ENCODE peak calls at places on chromosomes 2 and 18, in nine cellular contexts. A is neural progenitor cell, B is GM23338, T is GM23248, R is HCT116, Z is MM.1S, M is SK-N-SH, X is OCI-LY7, E is PC-3. L is an unnamed sample.

GRCh38 chr2:212777020-212777491 is 238.5 kb upstream of the ERBB4 start:
- DNase-seq in B (peak; percentile 43), X (peak; percentile 50), A (peak; percentile 77), E (peak; percentile 77), Z (peak; percentile 47), M (peak; percentile 29), R (peak; percentile 6), T (peak; percentile 66), L (peak; percentile 53)

GRCh38 chr2:132670104-132670960 is at the start of gene LYPD1:
- DNase-seq in B (peak; percentile 71), A (peak; percentile 47), R (no peak), M (peak; percentile 51), E (peak; percentile 54), X (no peak), Z (no peak), T (peak; percentile 16), L (peak; percentile 55)

GRCh38 chr18:35581555-35582309 is at the start of gene GALNT1:
- DNase-seq in Z (peak; percentile 25), A (peak; percentile 62), M (peak; percentile 81), E (no peak), X (peak; percentile 31), T (peak; percentile 57), R (no peak), B (peak; percentile 50), L (peak; percentile 49)

GRCh38 chr2:98704499-98705332 is 26.2 kb downstream of the MGAT4A start:
- DNase-seq in E (no peak), R (no peak), B (no peak), T (no peak), M (no peak), X (no peak), Z (no peak), A (no peak), L (peak; percentile 64)

GRCh38 chr2:6826081-6826913 is 39.4 kb downstream of the CMPK2 start:
- DNase-seq in T (peak; percentile 84), B (peak; percentile 78), X (peak; percentile 64), E (peak; percentile 93), Z (peak; percentile 45), M (no peak), A (peak; percentile 41), R (peak; percentile 71), L (peak; percentile 52)

GRCh38 chr18:26429535-26429934 is 118.8 kb downstream of the KCTD1 start:
- DNase-seq in M (peak; percentile 20), R (peak; percentile 60), Z (no peak), A (no peak), T (peak; percentile 93), E (peak; percentile 84), B (peak; percentile 37), X (no peak), L (peak; percentile 62)

GRCh38 chr2:133871810-133872209 is 303.5 kb upstream of the NCKAP5 start:
- DNase-seq in T (peak; percentile 13), E (peak; percentile 56), A (no peak), X (no peak), R (no peak), Z (no peak), B (no peak), M (no peak), L (no peak)

GRCh38 chr2:43880952-43881351 is 42.2 kb downstream of the ABCG8 start:
- DNase-seq in A (no peak), M (no peak), X (no peak), T (no peak), B (no peak), R (no peak), E (no peak), Z (no peak), L (no peak)

GRCh38 chr2:8627692-8628085 is 54.2 kb upstream of the ID2 start:
- DNase-seq in Z (no peak), T (no peak), B (peak; percentile 22), E (no peak), A (no peak), X (no peak), R (no peak), M (no peak), L (peak; percentile 90)

GRCh38 chr2:144675731-144676130 is 155.8 kb upstream of the ZEB2 start:
- DNase-seq in X (no peak), R (no peak), Z (no peak), E (no peak), A (no peak), B (no peak), T (no peak), M (no peak), L (no peak)

GRCh38 chr2:219286436-219287115 is 7.4 kb downstream of the DNAJB2 start:
- DNase-seq in X (peak; percentile 19), M (no peak), T (peak; percentile 53), B (peak; percentile 37), A (no peak), Z (no peak), E (no peak), R (no peak), L (no peak)

DNA sequence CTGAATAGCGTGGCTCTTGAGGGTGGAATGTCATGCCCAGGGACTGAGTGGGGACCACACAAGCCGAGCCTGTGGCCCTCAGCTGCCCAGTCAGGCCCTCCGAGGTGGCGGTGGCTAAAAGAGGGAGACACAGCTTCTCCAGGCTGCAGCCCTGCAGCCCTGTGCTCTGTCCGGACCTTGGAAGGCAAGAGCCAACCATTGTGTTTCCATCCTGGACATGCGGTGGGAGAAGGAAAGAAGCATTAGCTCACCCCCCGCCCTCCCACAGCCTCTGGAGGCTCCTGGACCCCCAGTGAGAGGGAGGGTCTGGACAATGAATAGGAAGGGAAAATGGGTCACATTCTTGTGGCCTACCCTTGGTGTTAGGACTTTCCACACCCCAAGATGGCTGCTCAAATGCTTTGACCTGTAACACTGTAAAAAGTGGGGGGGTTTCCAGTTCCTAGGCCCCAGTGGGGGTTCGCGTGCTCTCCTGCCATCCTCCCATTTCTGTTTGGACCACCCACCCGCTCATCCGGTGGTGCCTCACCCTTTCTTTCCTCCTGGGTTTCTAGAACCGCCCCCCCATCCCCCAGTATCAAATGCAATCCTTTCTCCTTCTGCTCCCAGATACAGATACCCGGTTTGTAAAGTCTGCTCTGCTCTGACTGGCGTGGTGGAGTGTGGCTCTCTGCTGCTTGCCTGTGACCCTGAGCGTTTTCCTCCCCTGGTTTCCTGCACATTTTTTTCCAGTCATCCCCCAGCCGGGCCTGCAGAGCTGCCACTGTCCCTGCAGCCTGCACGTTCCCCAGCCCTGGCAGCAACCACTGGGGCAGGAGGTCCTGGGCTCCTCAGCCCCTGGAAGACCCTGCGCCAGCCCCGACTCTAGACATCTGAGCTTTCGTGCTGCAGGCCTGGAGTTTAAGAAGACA is 36.3 kb upstream of the SMAD7 start:
- DNase-seq in A (no peak), E (no peak), R (no peak), X (no peak), T (no peak), B (no peak), Z (no peak), M (no peak), L (no peak)
- TF ChIP-seq EZH2phosphoT487 in A (no peak), E (no peak), R (no peak), X (no peak), T (no peak), B (no peak), Z (no peak), M (no peak), L (no peak)

DNA sequence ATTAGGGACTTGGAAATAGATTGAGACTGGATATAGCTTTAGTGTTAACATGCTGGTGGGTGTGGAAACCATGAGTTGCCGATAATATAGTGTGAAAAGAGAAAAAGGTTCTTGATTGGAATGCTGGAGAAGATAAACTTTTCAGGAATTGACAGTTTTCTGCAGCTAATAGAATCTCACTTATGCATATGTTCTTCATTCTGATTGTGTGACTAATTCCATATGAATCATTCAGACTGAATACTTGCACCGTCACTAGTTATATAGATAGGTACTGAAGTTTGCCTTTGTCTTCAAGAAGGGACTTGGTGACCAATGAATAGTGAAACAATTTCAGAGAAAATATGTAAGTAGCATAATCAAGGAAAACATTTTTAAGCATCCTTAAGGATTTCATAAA is 225.7 kb upstream of the FOSL2 start:
- DNase-seq in E (peak; percentile 79), T (peak; percentile 66), M (no peak), X (no peak), Z (no peak), R (no peak), B (no peak), A (no peak), L (no peak)
- H3K4me1 ChIP-seq in E (peaks cover 10% of the 10 kb centered on the region), T (peaks cover 19% of the 10 kb centered on the region), M (peaks cover 15% of the 10 kb centered on the region), X (no peaks in the 10 kb centered on the region), Z (no peaks in the 10 kb centered on the region), R (no peaks in the 10 kb centered on the region), B (no peaks in the 10 kb centered on the region), A (no peaks in the 10 kb centered on the region), L (peaks cover 18% of the 10 kb centered on the region)

DNA sequence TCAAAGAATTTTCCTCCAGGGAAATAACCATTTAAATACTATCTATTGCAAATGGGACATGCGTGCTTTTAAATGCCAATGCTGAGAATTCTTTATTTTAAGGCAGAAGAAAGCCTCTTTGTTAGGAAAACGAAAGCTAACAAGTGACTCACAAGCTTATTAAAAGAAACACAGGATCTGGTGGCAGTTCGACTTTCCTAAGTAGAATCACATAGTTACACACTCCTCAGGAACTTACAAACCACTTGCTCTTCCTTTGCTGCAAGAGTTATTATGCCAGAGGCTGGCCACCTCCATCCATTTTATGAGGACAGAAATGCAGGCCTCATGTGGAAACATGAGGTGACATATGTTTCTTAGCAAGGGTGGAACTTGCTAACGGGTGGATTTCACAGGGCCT is 152.5 kb upstream of the TTC39C start:
- DNase-seq in Z (no peak), B (no peak), T (peak; percentile 93), R (no peak), E (peak; percentile 88), A (no peak), X (no peak), M (no peak), L (no peak)
- H2AFZ ChIP-seq in Z (no peak overlapping the region), B (no peak overlapping the region), T (peak overlapping the region; percentile 58), R (no peak overlapping the region), E (no peak overlapping the region), A (peak overlapping the region; percentile 65), X (peak overlapping the region; percentile 78), M (peak overlapping the region; percentile 73), L (no peak overlapping the region)

GRCh38 chr18:56326386-56327072 is 311.9 kb downstream of the TXNL1 start:
- DNase-seq in E (no peak), X (no peak), A (no peak), Z (no peak), R (no peak), M (no peak), T (no peak), B (peak; percentile 43), L (no peak)
- TF ChIP-seq EZH2phosphoT487 in E (no peak), X (no peak), A (no peak), Z (no peak), R (no peak), M (no peak), T (no peak), B (no peak), L (no peak)

GRCh38 chr2:210539578-210540416 is 16.6 kb upstream of the CPS1 start:
- DNase-seq in B (no peak), E (no peak), Z (no peak), X (no peak), M (peak; percentile 4), A (no peak), T (no peak), R (no peak), L (no peak)
- H3K4me1 ChIP-seq in B (peaks cover 16% of the 10 kb centered on the region), E (no peaks in the 10 kb centered on the region), Z (no peaks in the 10 kb centered on the region), X (no peaks in the 10 kb centered on the region), M (peaks cover 13% of the 10 kb centered on the region), A (peaks cover 11% of the 10 kb centered on the region), T (no peaks in the 10 kb centered on the region), R (no peaks in the 10 kb centered on the region), L (peaks cover 50% of the 10 kb centered on the region)